ENCODE peak calls at places on chromosome X, in ten cellular contexts. I is fibroblast of the aortic adventitia, Y is choroid plexus epithelial cell, X is pancreas, O is A549, J is heart right ventricle, S is coronary artery, U is GM12865, A is lower lobe of right lung, Z is cardiac fibroblast. L is an unnamed sample.
A peak's percentile ranks its signal among the peaks of the same experiment; 100 is the strongest.

GRCh38 chrX:148960060-148960459 is 459.6 kb downstream of the AFF2 start:
- DNase-seq in I (peak; percentile 30), Z (peak; percentile 28), A (no peak), X (no peak), S (no peak), Y (peak; percentile 5), U (no peak), O (no peak), J (no peak), L (no peak)

GRCh38 chrX:16444353-16444752 is 205.6 kb upstream of the S100G start:
- DNase-seq in O (no peak), A (no peak), I (peak; percentile 56), U (no peak), S (no peak), Z (no peak), J (no peak), X (no peak), Y (peak; percentile 41), L (no peak)

GRCh38 chrX:142250502-142250901 is 45.4 kb upstream of the MAGEC2 start:
- DNase-seq in I (no peak), X (no peak), Z (no peak), O (no peak), A (no peak), S (no peak), Y (no peak), U (no peak), J (no peak), L (no peak)

GRCh38 chrX:18885317-18886004 is 98.5 kb downstream of the PHKA2 start:
- DNase-seq in X (no peak), I (peak; percentile 33), A (no peak), O (no peak), S (no peak), J (no peak), U (peak; percentile 64), Z (peak; percentile 48), Y (peak; percentile 43), L (no peak)

GRCh38 chrX:29604381-29604780 is 611.0 kb upstream of the MAGEB2 start:
- DNase-seq in O (no peak), Y (no peak), U (no peak), Z (no peak), J (no peak), S (no peak), X (no peak), A (no peak), I (no peak), L (no peak)

GRCh38 chrX:15299945-15300851 is 15.2 kb downstream of the ASB11 start:
- DNase-seq in S (no peak), I (peak; percentile 56), O (peak; percentile 33), A (no peak), Z (peak; percentile 40), Y (peak; percentile 38), U (peak; percentile 1), X (no peak), J (no peak), L (peak; percentile 17)

GRCh38 chrX:10015711-10016515 is 48.8 kb downstream of the CLDN34 start:
- DNase-seq in O (peak; percentile 40), Y (no peak), X (peak; percentile 31), S (no peak), U (peak; percentile 18), J (peak; percentile 64), I (no peak), A (peak; percentile 59), Z (peak; percentile 46), L (peak; percentile 51)

GRCh38 chrX:39894626-39895025 is 203.1 kb downstream of the BCOR start:
- DNase-seq in Y (no peak), Z (peak; percentile 44), X (no peak), S (no peak), A (peak; percentile 61), I (no peak), O (peak; percentile 16), U (no peak), J (no peak), L (no peak)

GRCh38 chrX:7201481-7201880 is 53.5 kb upstream of the PUDP start:
- DNase-seq in A (no peak), S (no peak), O (no peak), Y (peak; percentile 88), Z (no peak), I (no peak), J (no peak), U (no peak), X (no peak), L (no peak)

GRCh38 chrX:3815896-3816664 is 102.6 kb upstream of the PRKX start:
- DNase-seq in Y (peak; percentile 19), X (peak; percentile 66), O (peak; percentile 42), I (peak; percentile 31), A (peak; percentile 67), Z (peak; percentile 38), J (peak; percentile 21), U (peak; percentile 51), S (peak; percentile 81), L (peak; percentile 17)

GRCh38 chrX:121322159-121322558 is 274.7 kb downstream of the GLUD2 start:
- DNase-seq in Z (no peak), S (no peak), A (no peak), Y (peak; percentile 21), I (no peak), J (no peak), U (no peak), O (no peak), X (no peak), L (no peak)

GRCh38 chrX:14354541-14354940 is 174.8 kb upstream of the GLRA2 start:
- DNase-seq in O (no peak), J (no peak), Z (no peak), U (no peak), X (no peak), A (no peak), Y (peak; percentile 11), S (no peak), I (peak; percentile 27), L (peak; percentile 57)

GRCh38 chrX:108419401-108419800 is 18.8 kb downstream of the COL4A6 start:
- DNase-seq in S (no peak), Y (no peak), O (no peak), U (no peak), A (no peak), I (no peak), X (no peak), Z (no peak), J (no peak), L (no peak)

GRCh38 chrX:136622568-136622967 is 25.4 kb upstream of the CD40LG start:
- DNase-seq in S (no peak), I (no peak), U (no peak), A (no peak), Y (no peak), O (no peak), J (no peak), Z (no peak), X (no peak), L (no peak)

GRCh38 chrX:519741-520140 is 110.8 kb upstream of the SHOX start:
- DNase-seq in Y (no peak), U (no peak), X (no peak), S (no peak), Z (no peak), O (no peak), I (no peak), A (no peak), J (no peak), L (peak; percentile 36)

GRCh38 chrX:109487640-109488039 is 5.8 kb upstream of the GUCY2F start:
- DNase-seq in A (no peak), J (no peak), U (peak; percentile 0), Z (no peak), O (no peak), X (no peak), Y (no peak), I (no peak), S (no peak), L (no peak)

GRCh38 chrX:17738737-17739535 is 1.6 kb downstream of the SCML1 start:
- DNase-seq in U (peak; percentile 14), S (no peak), O (no peak), I (peak; percentile 7), X (no peak), Z (no peak), A (no peak), Y (peak; percentile 4), J (no peak), L (peak; percentile 45)

GRCh38 chrX:74349387-74349786 is 45.4 kb downstream of the ZCCHC13 start:
- DNase-seq in A (no peak), I (peak; percentile 76), J (no peak), O (no peak), X (no peak), Z (peak; percentile 45), S (no peak), Y (peak; percentile 82), U (no peak), L (peak; percentile 54)

GRCh38 chrX:74346124-74346523 is 42.1 kb downstream of the ZCCHC13 start:
- DNase-seq in Z (peak; percentile 31), A (no peak), I (peak; percentile 72), J (no peak), O (no peak), Y (no peak), U (no peak), X (no peak), S (no peak), L (no peak)

GRCh38 chrX:74338852-74339251 is 34.9 kb downstream of the ZCCHC13 start:
- DNase-seq in X (no peak), O (no peak), S (no peak), J (no peak), U (no peak), Y (no peak), A (no peak), Z (no peak), I (no peak), L (no peak)

GRCh38 chrX:74343327-74343969 is 39.5 kb downstream of the ZCCHC13 start:
- DNase-seq in A (no peak), X (no peak), O (no peak), S (no peak), I (peak; percentile 7), Z (no peak), U (no peak), J (no peak), Y (no peak), L (no peak)

GRCh38 chrX:74343970-74344622 is 40.1 kb downstream of the ZCCHC13 start:
- DNase-seq in Z (peak; percentile 96), S (peak; percentile 79), Y (peak; percentile 98), O (peak; percentile 93), J (peak; percentile 63), A (no peak), U (peak; percentile 75), X (peak; percentile 65), I (peak; percentile 97), L (peak; percentile 87)
- TF ChIP-seq CTCF in Z (peak; percentile 42), S (no peak), Y (peak; percentile 74), O (peak; percentile 83), J (peak; percentile 59), A (peak; percentile 58), U (peak; percentile 51), X (peak; percentile 39), I (peak; percentile 50), L (peak; percentile 58)

GRCh38 chrX:104566921-104567501 is 1.0 kb downstream of the IL1RAPL2 start:
- DNase-seq in J (no peak), A (no peak), Z (no peak), X (no peak), U (no peak), O (no peak), Y (no peak), S (no peak), I (no peak), L (no peak)
- H3K4me3 ChIP-seq in J (peak overlapping the region; percentile 12), A (peak overlapping the region; percentile 2), Z (no peak overlapping the region), X (no peak overlapping the region), U (no peak overlapping the region), O (no peak overlapping the region), Y (no peak overlapping the region), S (peak overlapping the region; percentile 40), I (no peak overlapping the region), L (no peak overlapping the region)

GRCh38 chrX:107168712-107169111 is 37.5 kb downstream of the NUP62CL start:
- DNase-seq in Z (no peak), U (no peak), O (no peak), Y (no peak), A (no peak), J (no peak), X (no peak), S (no peak), I (no peak), L (no peak)
- TF ChIP-seq CTCF in Z (no peak), U (no peak), O (no peak), Y (no peak), A (no peak), J (no peak), X (no peak), S (no peak), I (no peak), L (no peak)

GRCh38 chrX:145816607-145817298 is 876 bp upstream of the SLITRK2 start:
- DNase-seq in A (no peak), Z (no peak), O (no peak), J (no peak), Y (no peak), X (no peak), U (no peak), S (no peak), I (no peak), L (no peak)
- H3K4me3 ChIP-seq in A (peak overlapping the region; percentile 28), Z (no peak overlapping the region), O (no peak overlapping the region), J (no peak overlapping the region), Y (no peak overlapping the region), X (peak overlapping the region; percentile 23), U (no peak overlapping the region), S (peak overlapping the region; percentile 63), I (no peak overlapping the region), L (no peak overlapping the region)